ENCODE peak calls at places on chromosomes 3 and 15, in four cellular contexts. J is GM12878, S is H1, N is SK-N-SH. L is an unnamed sample.

GRCh38 chr3:17481116-17481515 is 261.3 kb downstream of the TBC1D5 start:
- DNase-seq in J (no peak), S (no peak), N (no peak), L (no peak)

GRCh38 chr3:136960838-136961836 is 3.4 kb downstream of the IL20RB start:
- DNase-seq in J (no peak), S (no peak), N (no peak), L (no peak)

GRCh38 chr3:105904683-105905320 is 36.0 kb upstream of the CBLB start:
- DNase-seq in J (no peak), S (no peak), N (no peak), L (no peak)

GRCh38 chr3:160192310-160192709 is 32.9 kb upstream of the C3orf80 start:
- DNase-seq in J (no peak), S (no peak), N (no peak), L (no peak)

GRCh38 chr15:90818251-90819210 is 49.9 kb upstream of the FURIN start:
- DNase-seq in J (no peak), S (no peak), N (peak), L (peak)

GRCh38 chr3:138923531-138923994 is 23.4 kb downstream of the FOXL2 start:
- DNase-seq in J (peak), S (no peak), N (peak), L (peak)

GRCh38 chr15:40190591-40190990 is 29.7 kb downstream of the BUB1B start:
- DNase-seq in J (no peak), S (no peak), N (no peak), L (no peak)

GRCh38 chr15:66919421-66919820 is 146.0 kb upstream of the SMAD3 start:
- DNase-seq in J (no peak), S (no peak), N (no peak), L (no peak)

GRCh38 chr3:43997788-43998373 is 243.8 kb upstream of the TOPAZ1 start:
- DNase-seq in J (no peak), S (no peak), N (no peak), L (no peak)

GRCh38 chr3:162262145-162262544 is 765.5 kb downstream of the OTOL1 start:
- DNase-seq in J (no peak), S (no peak), N (no peak), L (no peak)

GRCh38 chr3:69740103-69741021 is 1.1 kb downstream of the MITF start:
- DNase-seq in J (no peak), S (peak), N (no peak), L (peak)

GRCh38 chr3:141070229-141070628 is 19.1 kb downstream of the SPSB4 start:
- DNase-seq in J (no peak), S (no peak), N (no peak), L (no peak)

GRCh38 chr15:70126382-70126781 is 28.7 kb upstream of the TLE3 start:
- DNase-seq in J (no peak), S (no peak), N (no peak), L (no peak)

GRCh38 chr15:40877691-40878090 is 3.7 kb upstream of the RHOV start:
- DNase-seq in J (no peak), S (no peak), N (no peak), L (no peak)

GRCh38 chr3:32571192-32571485 is 481 bp upstream of the DYNC1LI1 start:
- DNase-seq in J (no peak), S (no peak), N (no peak), L (no peak)

GRCh38 chr3:72213296-72214064 is 428.5 kb upstream of the PROK2 start:
- DNase-seq in J (no peak), S (no peak), N (no peak), L (no peak)

GRCh38 chr15:43794269-43795037 is 2.3 kb downstream of the SERF2 start:
- DNase-seq in J (no peak), S (no peak), N (no peak), L (no peak)

GRCh38 chr3:195227871-195228270 is 43.1 kb downstream of the XXYLT1 start:
- DNase-seq in J (no peak), S (no peak), N (no peak), L (no peak)

GRCh38 chr15:74387988-74388955 is 20.8 kb upstream of the CYP11A1 start:
- DNase-seq in J (no peak), S (no peak), N (no peak), L (no peak)

GRCh38 chr3:74067296-74067695 is 442.6 kb upstream of the PDZRN3 start:
- DNase-seq in J (no peak), S (no peak), N (no peak), L (no peak)

GRCh38 chr3:71006810-71007785 is 576.4 kb downstream of the FOXP1 start:
- DNase-seq in J (no peak), S (peak), N (no peak), L (peak)

GRCh38 chr15:40010681-40011080 is 28.3 kb downstream of the SRP14 start:
- DNase-seq in J (no peak), S (no peak), N (peak), L (no peak)

GRCh38 chr3:37179144-37179967 is 5.0 kb upstream of the LRRFIP2 start:
- DNase-seq in J (no peak), S (no peak), N (no peak), L (peak)

GRCh38 chr3:134094491-134094890 is 64.8 kb upstream of the SLCO2A1 start:
- DNase-seq in J (no peak), S (no peak), N (no peak), L (no peak)

GRCh38 chr15:62782100-62782791 is 260.3 kb upstream of the TPM1 start:
- DNase-seq in J (no peak), S (no peak), N (peak), L (peak)

GRCh38 chr15:41809121-41809520 is 18.8 kb upstream of the JMJD7 start:
- DNase-seq in J (no peak), S (no peak), N (no peak), L (no peak)

GRCh38 chr15:76152197-76152596 is 92.4 kb downstream of the TMEM266 start:
- DNase-seq in J (no peak), S (no peak), N (no peak), L (no peak)

GRCh38 chr3:100615684-100616083 is 6.3 kb downstream of the ADGRG7 start:
- DNase-seq in J (no peak), S (no peak), N (no peak), L (no peak)

GRCh38 chr3:146275476-146275875 is 24.6 kb upstream of the PLSCR4 start:
- DNase-seq in J (no peak), S (no peak), N (no peak), L (no peak)

GRCh38 chr3:152096280-152096679 is 172.4 kb upstream of the MBNL1 start:
- DNase-seq in J (no peak), S (no peak), N (no peak), L (no peak)
- H3K9ac ChIP-seq in J (no peak), S (no peak), N (no peak), L (no peak)

GRCh38 chr15:89772933-89773583 is 3.1 kb upstream of the MESP2 start:
- DNase-seq in J (no peak), S (no peak), N (peak), L (no peak)
- TF ChIP-seq NRF1 in J (no peak), S (no peak), N (no peak), L (no peak)

DNA sequence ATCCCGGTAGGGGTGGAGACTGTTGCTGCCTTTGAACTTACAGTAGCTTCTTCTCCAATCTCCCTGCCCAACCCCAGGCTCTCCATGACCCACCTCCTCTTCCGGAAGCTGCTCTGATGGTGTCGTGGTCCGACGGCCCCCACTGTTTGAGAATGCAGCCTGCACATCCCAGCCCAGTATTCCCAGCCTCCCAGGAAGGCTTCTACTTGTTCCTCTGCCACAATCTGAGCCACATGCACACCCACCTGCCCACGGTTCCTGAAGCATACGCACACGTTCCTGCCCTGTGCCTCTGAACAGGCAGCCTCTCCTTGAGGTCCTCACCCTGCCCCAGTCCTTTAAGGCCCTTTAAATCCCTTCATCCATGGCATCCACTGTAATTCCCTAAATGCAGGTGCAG is 57.4 kb downstream of the ABTB1 start:
- DNase-seq in J (no peak), S (no peak), N (no peak), L (no peak)
- H3K9ac ChIP-seq in J (peak), S (no peak), N (no peak), L (no peak)

DNA sequence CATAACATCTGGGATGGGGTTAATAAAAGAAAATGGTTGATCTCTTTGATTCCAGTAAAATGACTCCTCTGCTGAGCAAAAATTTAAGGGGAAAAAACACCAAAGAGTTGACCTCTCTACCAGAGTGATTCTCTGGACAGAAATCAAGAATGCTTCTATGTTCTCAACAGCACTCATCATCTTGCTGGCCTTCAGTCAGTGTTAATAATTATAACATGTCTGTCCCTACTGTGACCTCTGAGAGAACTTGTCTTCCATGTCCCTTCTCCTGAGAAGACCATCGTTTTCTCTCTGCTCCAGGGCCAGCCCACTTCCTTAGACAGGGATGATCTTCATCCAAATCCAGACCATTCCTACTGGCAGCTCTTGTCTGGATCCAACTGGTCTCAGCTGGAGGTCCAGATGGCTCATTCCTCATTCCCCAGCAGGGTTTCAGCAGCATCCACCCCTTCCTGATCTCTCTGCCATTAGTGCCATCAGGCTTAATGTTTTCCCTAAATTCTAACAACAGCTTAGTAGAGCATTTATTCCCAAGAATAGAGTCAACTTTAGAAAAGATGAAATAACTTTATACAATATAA is 139.0 kb upstream of the NECTIN3 start:
- DNase-seq in J (no peak), S (no peak), N (no peak), L (no peak)
- TF ChIP-seq NRF1 in J (no peak), S (no peak), N (no peak), L (no peak)

GRCh38 chr15:87687176-87687890 is 569.2 kb downstream of the NTRK3 start:
- DNase-seq in J (no peak), S (no peak), N (peak), L (no peak)
- H3K9ac ChIP-seq in J (no peak), S (no peak), N (no peak), L (no peak)

DNA sequence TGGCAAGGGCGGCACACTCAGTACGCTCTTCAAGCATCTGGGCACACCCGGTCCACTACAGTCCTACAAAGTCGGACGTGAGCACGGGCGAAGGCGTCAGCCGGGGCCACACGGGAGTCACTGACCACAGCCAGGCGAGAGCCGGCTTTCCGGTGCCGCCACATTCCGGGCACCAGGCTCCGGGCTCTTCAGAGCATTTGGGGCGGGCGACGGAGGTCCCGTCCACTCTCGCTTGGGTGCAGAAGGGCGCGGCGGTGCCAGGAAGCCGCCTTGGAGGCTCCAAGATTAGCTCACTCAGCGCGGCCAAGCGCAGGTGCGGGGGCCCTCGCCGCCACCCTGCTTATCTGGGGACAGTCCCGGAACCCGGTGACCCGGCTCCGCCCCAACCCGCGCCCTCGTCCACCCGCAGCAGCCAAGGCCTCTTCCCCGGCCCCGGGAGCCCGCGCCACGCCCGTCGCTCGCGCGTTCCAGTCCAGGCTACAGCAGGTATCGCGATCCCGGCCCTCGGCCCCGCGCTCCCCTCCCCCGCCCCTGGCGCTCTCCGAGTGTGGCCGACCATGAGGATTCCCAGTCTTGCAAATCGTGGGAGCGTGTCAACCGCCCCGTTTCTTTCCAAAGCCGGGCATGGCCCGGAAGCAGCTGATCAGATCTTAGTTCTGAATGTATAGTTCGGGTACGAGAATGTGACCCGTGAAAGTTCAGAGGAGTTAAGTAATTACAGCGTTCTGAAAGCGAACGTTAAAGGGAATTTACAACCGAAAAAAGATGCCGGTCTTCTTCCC is at the start of gene ADPRH:
- DNase-seq in J (no peak), S (no peak), N (peak), L (peak)
- TF ChIP-seq NRF1 in J (no peak), S (no peak), N (no peak), L (peak)

L was measured in K562.